ENCODE peak calls at places on chromosomes 4 and X, in seven cellular contexts. L is HCT116, D is SK-N-SH, I is K562, E is HepG2, F is GM12878, S is H1. U is an unnamed sample.

GRCh38 chr4:2390780-2391490 is 27.5 kb downstream of the ZFYVE28 start:
- DNase-seq in I (no peak), E (no peak), F (no peak), D (peak), S (no peak), L (no peak), U (no peak)

GRCh38 chr4:86934772-86935498 is at the start of gene AFF1:
- DNase-seq in S (peak), I (peak), F (peak), E (peak), L (peak), D (peak), U (peak)

GRCh38 chr4:153489856-153490558 is 23.8 kb downstream of the TMEM131L start:
- DNase-seq in F (no peak), I (no peak), S (no peak), L (no peak), E (no peak), D (no peak), U (no peak)

GRCh38 chrX:24190500-24191156 is 41.1 kb downstream of the ZFX start:
- DNase-seq in I (no peak), E (peak), S (no peak), D (no peak), L (no peak), F (no peak), U (no peak)

GRCh38 chr4:99301376-99302164 is 10.8 kb upstream of the ADH1A start:
- DNase-seq in I (no peak), L (no peak), F (no peak), D (no peak), S (no peak), E (no peak), U (no peak)

GRCh38 chrX:920234-920799 is 289.7 kb downstream of the SHOX start:
- DNase-seq in F (no peak), S (peak), E (no peak), L (no peak), I (no peak), D (no peak), U (no peak)

GRCh38 chr4:120960868-120961267 is 38.3 kb upstream of the PRDM5 start:
- DNase-seq in E (no peak), S (no peak), F (no peak), D (no peak), I (no peak), L (no peak), U (no peak)

GRCh38 chr4:27318740-27319139 is 458.1 kb downstream of the STIM2 start:
- DNase-seq in S (peak), F (peak), L (peak), I (no peak), D (peak), E (peak), U (peak)

GRCh38 chrX:155417769-155418168 is 35.9 kb downstream of the F8A2 start:
- DNase-seq in D (no peak), F (no peak), E (no peak), S (no peak), L (no peak), I (no peak), U (no peak)

GRCh38 chr4:183332447-183332846 is 10.2 kb upstream of the CLDN24 start:
- DNase-seq in F (no peak), S (no peak), D (no peak), I (no peak), E (no peak), L (no peak), U (no peak)

GRCh38 chr4:121122661-121123060 is 41.5 kb downstream of the TNIP3 start:
- DNase-seq in E (no peak), I (no peak), L (no peak), D (no peak), F (no peak), S (no peak), U (no peak)

GRCh38 chr4:184424993-184425758 is 49.2 kb downstream of the IRF2 start:
- DNase-seq in L (no peak), F (no peak), I (no peak), D (no peak), S (no peak), E (no peak), U (no peak)

GRCh38 chrX:10213716-10214115 is 56.9 kb downstream of the CLCN4 start:
- DNase-seq in S (no peak), F (no peak), I (no peak), L (no peak), D (no peak), E (no peak), U (no peak)

GRCh38 chr4:4666693-4667642 is 125.1 kb upstream of the STX18 start:
- DNase-seq in L (no peak), E (no peak), F (no peak), I (no peak), S (no peak), D (peak), U (no peak)

GRCh38 chr4:74104145-74104544 is 5.2 kb upstream of the CXCL2 start:
- DNase-seq in E (no peak), F (no peak), S (no peak), L (no peak), I (no peak), D (no peak), U (no peak)

GRCh38 chr4:20809796-20810195 is 109.5 kb downstream of the PACRGL start:
- DNase-seq in F (no peak), I (no peak), D (no peak), L (peak), S (no peak), E (peak), U (no peak)

GRCh38 chrX:26851981-26852380 is 611.2 kb downstream of the PPP4R3C start:
- DNase-seq in S (no peak), E (peak), I (no peak), F (no peak), L (peak), D (no peak), U (peak)

GRCh38 chrX:149312936-149313432 is 192.1 kb downstream of the IDS start:
- DNase-seq in E (no peak), D (no peak), L (no peak), S (no peak), I (no peak), F (no peak), U (no peak)

GRCh38 chr4:6058531-6059374 is 40.5 kb upstream of the C4orf50 start:
- DNase-seq in F (no peak), L (no peak), S (no peak), E (no peak), I (no peak), D (no peak), U (no peak)
- TF ChIP-seq JUND in F (no peak), L (no peak), S (no peak), E (no peak), I (no peak), D (no peak), U (no peak)

GRCh38 chr4:52273885-52274284 is 222.8 kb downstream of the SPATA18 start:
- DNase-seq in E (no peak), D (no peak), L (no peak), S (no peak), I (no peak), F (no peak), U (no peak)
- TF ChIP-seq JUND in E (no peak), D (no peak), L (no peak), S (no peak), I (no peak), F (no peak), U (no peak)

GRCh38 chr4:130335417-130336194 is 1239.7 kb downstream of the C4orf33 start:
- DNase-seq in S (no peak), F (no peak), D (no peak), L (no peak), I (no peak), E (no peak), U (no peak)
- TF ChIP-seq JUND in S (no peak), F (no peak), D (no peak), L (no peak), I (no peak), E (no peak), U (no peak)

GRCh38 chr4:139872274-139872673 is 206.7 kb downstream of the MGST2 start:
- DNase-seq in I (no peak), L (no peak), E (peak), D (no peak), F (no peak), S (no peak), U (no peak)
- TF ChIP-seq JUND in I (no peak), L (no peak), E (no peak), D (peak), F (no peak), S (no peak), U (no peak)

GRCh38 chr4:85147481-85148076 is 181.1 kb upstream of the WDFY3 start:
- DNase-seq in D (peak), F (peak), S (no peak), L (peak), E (peak), I (peak), U (peak)
- TF ChIP-seq JUND in D (no peak), F (no peak), S (no peak), L (no peak), E (no peak), I (no peak), U (no peak)

GRCh38 chr4:15891312-15891711 is 47.2 kb downstream of the FGFBP1 start:
- DNase-seq in D (no peak), S (no peak), E (no peak), L (no peak), F (peak), I (no peak), U (no peak)

GRCh38 chr4:15894393-15894792 is 44.1 kb downstream of the FGFBP1 start:
- DNase-seq in I (no peak), L (no peak), S (no peak), E (no peak), D (no peak), F (no peak), U (no peak)

GRCh38 chr4:15893967-15894366 is 44.6 kb downstream of the FGFBP1 start:
- DNase-seq in I (no peak), S (no peak), E (no peak), L (peak), F (no peak), D (no peak), U (peak)

GRCh38 chr4:15888515-15888914 is 50.0 kb downstream of the FGFBP1 start:
- DNase-seq in F (no peak), D (no peak), L (no peak), E (no peak), I (no peak), S (no peak), U (no peak)

DNA sequence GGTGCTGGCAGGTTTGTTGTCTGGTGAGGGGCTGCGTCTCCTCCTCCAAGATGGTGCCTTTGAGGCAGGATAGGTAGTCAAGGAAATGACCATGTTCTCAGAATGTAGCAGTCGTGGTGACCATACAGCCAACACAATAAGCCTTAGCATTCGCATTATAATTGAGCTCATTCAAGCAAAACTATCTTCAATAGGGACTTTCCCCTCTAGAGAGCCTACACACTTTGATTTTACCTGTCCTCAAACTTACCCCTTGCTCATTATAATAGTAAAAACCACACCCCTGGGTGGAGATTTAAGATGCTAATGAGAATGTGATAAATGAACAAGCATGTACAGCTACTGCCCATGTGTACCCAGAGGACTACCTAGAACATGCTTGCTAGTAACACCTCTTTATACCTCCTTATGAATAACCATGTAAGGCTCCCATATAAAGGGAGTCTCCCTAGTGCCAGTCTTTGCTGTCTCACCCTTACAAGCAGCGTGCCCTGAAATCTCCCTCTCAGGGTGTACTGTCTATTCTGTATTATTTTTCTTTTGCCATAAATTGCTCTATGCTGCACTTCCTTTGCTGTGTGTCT is 48.2 kb downstream of the FGFBP1 start:
- DNase-seq in L (no peak), E (no peak), S (no peak), D (no peak), F (no peak), I (no peak), U (no peak)
- TF ChIP-seq JUND in L (no peak), E (no peak), S (no peak), D (no peak), F (no peak), I (no peak), U (no peak)

DNA sequence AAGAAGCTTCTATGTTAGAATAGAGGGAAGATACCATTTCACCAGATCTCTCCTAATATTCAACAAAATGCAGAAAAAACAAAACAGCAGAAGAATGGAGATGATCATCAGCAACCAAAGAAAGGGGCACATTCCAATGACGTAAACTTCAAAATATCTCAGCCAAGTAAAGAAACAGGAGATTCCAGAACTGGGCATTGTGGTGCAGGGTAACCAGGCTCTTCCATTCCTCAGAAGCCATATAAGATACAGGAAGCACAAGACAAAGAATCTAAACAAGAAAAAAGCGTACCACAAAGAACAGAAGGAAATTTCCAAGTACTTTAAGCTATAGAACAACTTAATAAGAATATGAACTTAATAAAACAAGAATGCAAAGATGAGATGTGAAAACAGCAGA is 6.9 kb upstream of the ARMCX4 start:
- DNase-seq in E (no peak), F (no peak), D (no peak), S (no peak), L (no peak), I (no peak), U (no peak)
- TF ChIP-seq JUND in E (no peak), F (no peak), D (no peak), S (no peak), L (no peak), I (no peak), U (no peak)